ENCODE peak calls at places on chromosomes 2 and 18, in nine cellular contexts. I, W, N, K, H, R, Y, C and T are unnamed samples.

GRCh38 chr2:227388537-227389011 is 825 bp upstream of the SCYGR1 start:
- DNase-seq in H (no peak), K (no peak), R (no peak), C (no peak), W (no peak), I (peak), N (no peak), Y (no peak), T (no peak)

GRCh38 chr18:48781041-48781989 is 169.4 kb downstream of the SMAD7 start:
- DNase-seq in N (peak), I (no peak), W (peak), K (peak), C (peak), Y (peak), H (peak), R (peak), T (peak)

GRCh38 chr2:85551698-85552678 is 9.3 kb downstream of the GGCX start:
- DNase-seq in Y (peak), C (peak), I (peak), H (peak), K (peak), N (peak), R (peak), W (peak), T (peak)

GRCh38 chr2:229930656-229931055 is 8.4 kb downstream of the FBXO36 start:
- DNase-seq in Y (no peak), W (no peak), K (no peak), C (no peak), N (no peak), R (no peak), H (no peak), I (no peak), T (no peak)

GRCh38 chr2:239225921-239226561 is 174.8 kb downstream of the HDAC4 start:
- DNase-seq in H (peak), N (peak), C (no peak), Y (no peak), R (peak), K (no peak), I (no peak), W (no peak), T (no peak)

GRCh38 chr2:208501217-208501616 is 94.6 kb downstream of the PTH2R start:
- DNase-seq in K (peak), C (no peak), H (no peak), R (no peak), W (peak), Y (peak), I (no peak), N (no peak), T (no peak)

GRCh38 chr2:68721482-68722071 is 13.0 kb upstream of the ARHGAP25 start:
- DNase-seq in W (peak), I (no peak), K (no peak), H (no peak), R (no peak), Y (no peak), N (peak), C (no peak), T (peak)

GRCh38 chr2:134892282-134893054 is 26.2 kb upstream of the CCNT2 start:
- DNase-seq in W (no peak), Y (no peak), C (no peak), R (no peak), N (no peak), K (no peak), I (no peak), H (no peak), T (no peak)

GRCh38 chr2:95009009-95009760 is 16.3 kb upstream of the MAL start:
- DNase-seq in H (no peak), Y (no peak), C (no peak), I (no peak), N (no peak), W (no peak), R (no peak), K (no peak), T (no peak)

GRCh38 chr2:2840681-2841300 is 509.7 kb upstream of the MYT1L start:
- DNase-seq in K (no peak), W (no peak), N (peak), H (no peak), R (no peak), Y (no peak), I (no peak), C (no peak), T (no peak)

GRCh38 chr2:79530443-79530842 is 17.6 kb downstream of the CTNNA2 start:
- DNase-seq in R (no peak), K (no peak), N (no peak), H (no peak), Y (peak), C (no peak), I (peak), W (no peak), T (no peak)

GRCh38 chr2:223057545-223057944 is 5.6 kb downstream of the KCNE4 start:
- DNase-seq in I (no peak), H (no peak), N (no peak), C (no peak), Y (no peak), R (no peak), W (no peak), K (no peak), T (no peak)

GRCh38 chr2:98912221-98912851 is 23.7 kb downstream of the CRACDL start:
- DNase-seq in Y (no peak), N (peak), H (peak), I (peak), W (no peak), C (no peak), R (peak), K (no peak), T (no peak)

GRCh38 chr2:15728247-15728721 is 136.6 kb downstream of the DDX1 start:
- DNase-seq in N (peak), Y (no peak), C (no peak), H (no peak), R (no peak), I (no peak), W (no peak), K (no peak), T (no peak)

GRCh38 chr2:238754259-238754658 is 93.6 kb upstream of the TWIST2 start:
- DNase-seq in I (peak), Y (no peak), N (no peak), K (peak), C (no peak), R (no peak), W (no peak), H (no peak), T (peak)

GRCh38 chr2:200966770-200967169 is 3.3 kb upstream of the ORC2 start:
- DNase-seq in Y (no peak), H (no peak), R (no peak), I (peak), K (peak), C (no peak), W (no peak), N (no peak), T (no peak)

GRCh38 chr2:177244244-177244771 is 20.2 kb downstream of the NFE2L2 start:
- DNase-seq in I (no peak), N (no peak), Y (no peak), R (no peak), W (no peak), H (no peak), K (no peak), C (no peak), T (no peak)

GRCh38 chr2:37795938-37796337 is 124.5 kb upstream of the CDC42EP3 start:
- DNase-seq in N (no peak), R (no peak), W (no peak), K (no peak), H (no peak), C (no peak), Y (no peak), I (no peak), T (no peak)

GRCh38 chr18:36186461-36187137 is 698 bp upstream of the MOCOS start:
- DNase-seq in K (peak), Y (peak), I (peak), N (peak), H (no peak), C (no peak), W (peak), R (peak), T (peak)

GRCh38 chr18:25313274-25313673 is 38.7 kb downstream of the ZNF521 start:
- DNase-seq in K (no peak), C (no peak), Y (no peak), R (no peak), W (no peak), H (no peak), I (no peak), N (no peak), T (no peak)

GRCh38 chr2:162327134-162327769 is 8.8 kb upstream of the IFIH1 start:
- DNase-seq in I (no peak), H (no peak), C (no peak), Y (no peak), N (no peak), W (no peak), K (peak), R (no peak), T (no peak)

GRCh38 chr18:2857491-2858063 is 10.8 kb downstream of the EMILIN2 start:
- DNase-seq in N (peak), W (peak), H (peak), I (no peak), C (peak), Y (no peak), K (no peak), R (peak), T (peak)

GRCh38 chr2:27724905-27725693 is 46.4 kb upstream of the MRPL33 start:
- DNase-seq in H (no peak), Y (peak), W (no peak), R (peak), N (no peak), I (peak), C (no peak), K (no peak), T (no peak)

GRCh38 chr18:13889661-13890060 is 25.7 kb downstream of the MC2R start:
- DNase-seq in C (no peak), R (no peak), H (no peak), K (no peak), W (no peak), I (peak), Y (peak), N (no peak), T (no peak)

GRCh38 chr18:23032030-23032582 is 99.0 kb downstream of the RBBP8 start:
- DNase-seq in R (no peak), Y (no peak), K (no peak), C (no peak), I (no peak), H (no peak), W (no peak), N (no peak), T (no peak)

GRCh38 chr18:75161629-75162028 is 47.3 kb downstream of the PTGR3 start:
- DNase-seq in W (peak), H (no peak), C (no peak), I (peak), K (peak), Y (peak), N (peak), R (no peak), T (no peak)

GRCh38 chr2:202088777-202089176 is 15.7 kb downstream of the KIAA2012 start:
- DNase-seq in C (no peak), K (no peak), I (no peak), R (no peak), H (no peak), W (no peak), N (no peak), Y (no peak), T (no peak)

GRCh38 chr2:132608222-132608795 is 61.7 kb downstream of the LYPD1 start:
- DNase-seq in K (no peak), Y (no peak), I (no peak), C (no peak), R (no peak), N (no peak), W (no peak), H (no peak), T (no peak)

DNA sequence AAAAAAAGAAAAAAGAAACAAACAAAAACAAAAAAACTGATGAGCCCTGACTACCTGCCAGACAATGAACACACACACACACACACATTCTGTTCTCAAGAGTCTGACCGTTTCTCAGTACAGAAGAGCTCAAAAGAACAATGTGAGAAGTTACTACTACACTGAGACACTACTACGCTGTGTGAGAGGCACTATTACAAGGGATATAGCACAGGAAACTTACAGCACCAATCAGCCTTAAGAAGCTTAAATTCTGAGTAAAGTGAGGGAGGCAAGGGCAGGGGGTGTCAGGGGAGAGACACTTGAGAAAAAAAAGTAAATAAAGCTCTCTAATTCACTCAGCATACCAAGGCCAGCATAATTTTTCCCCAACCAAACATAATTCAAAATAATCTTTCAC is 32.5 kb downstream of the WDR33 start:
- DNase-seq in Y (no peak), C (no peak), H (no peak), K (no peak), I (no peak), N (no peak), W (no peak), R (no peak), T (no peak)
- TF ChIP-seq EP300 in Y (no peak), C (no peak), H (no peak), K (no peak), I (no peak), N (no peak), W (no peak), R (no peak), T (no peak)

GRCh38 chr18:4603955-4604354 is 148.8 kb upstream of the DLGAP1 start:
- DNase-seq in K (no peak), N (no peak), H (no peak), W (no peak), R (no peak), I (no peak), C (no peak), Y (no peak), T (no peak)
- TF ChIP-seq EP300 in K (no peak), N (no peak), H (no peak), W (no peak), R (no peak), I (no peak), C (no peak), Y (no peak), T (no peak)

GRCh38 chr2:121099329-121100318 is 185.4 kb downstream of the TFCP2L1 start:
- DNase-seq in W (peak), I (peak), K (no peak), H (peak), N (peak), C (no peak), R (no peak), Y (no peak), T (no peak)
- TF ChIP-seq EP300 in W (no peak), I (no peak), K (no peak), H (no peak), N (no peak), C (no peak), R (no peak), Y (no peak), T (no peak)

DNA sequence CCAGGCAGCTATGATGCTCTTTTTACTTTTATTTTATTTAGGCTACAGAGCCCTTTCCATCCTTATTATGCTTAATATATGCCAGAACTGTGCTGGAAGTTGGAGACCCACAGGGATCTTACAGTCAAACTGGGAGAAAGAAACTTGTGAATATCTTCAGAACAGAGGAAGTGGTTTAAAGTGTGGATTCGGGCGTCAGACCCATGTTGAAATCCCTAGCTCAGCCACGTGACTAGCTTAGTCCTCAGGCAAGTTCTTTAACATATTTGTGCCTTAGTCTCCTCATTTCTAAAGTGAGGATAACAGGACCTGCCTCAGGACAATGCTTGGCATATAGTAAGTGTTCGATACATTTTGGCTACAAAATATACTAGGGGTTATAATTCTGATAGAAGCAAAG is 59.1 kb downstream of the MAP3K20 start:
- DNase-seq in W (no peak), I (no peak), Y (no peak), N (no peak), R (no peak), C (no peak), H (no peak), K (no peak), T (no peak)
- TF ChIP-seq EP300 in W (no peak), I (no peak), Y (no peak), N (no peak), R (no peak), C (peak), H (no peak), K (no peak), T (no peak)

GRCh38 chr18:45962866-45963265 is 4.3 kb downstream of the EPG5 start:
- DNase-seq in I (no peak), W (no peak), K (no peak), C (no peak), N (no peak), Y (no peak), H (no peak), R (no peak), T (no peak)
- TF ChIP-seq EP300 in I (no peak), W (no peak), K (no peak), C (no peak), N (no peak), Y (no peak), H (no peak), R (no peak), T (no peak)

GRCh38 chr2:64766841-64767669 is 113.3 kb upstream of the SERTAD2 start:
- DNase-seq in H (no peak), W (no peak), I (no peak), C (no peak), K (peak), N (no peak), R (no peak), Y (no peak), T (no peak)
- TF ChIP-seq EP300 in H (no peak), W (no peak), I (no peak), C (no peak), K (no peak), N (no peak), R (no peak), Y (no peak), T (no peak)

GRCh38 chr2:116988303-116988702 is 826.2 kb upstream of the DDX18 start:
- DNase-seq in C (no peak), I (no peak), K (no peak), N (no peak), W (no peak), R (no peak), H (no peak), Y (no peak), T (no peak)
- TF ChIP-seq EP300 in C (no peak), I (no peak), K (no peak), N (no peak), W (no peak), R (no peak), H (no peak), Y (no peak), T (no peak)

GRCh38 chr2:157827377-157827776 is 48.8 kb downstream of the ACVR1 start:
- DNase-seq in Y (no peak), W (no peak), R (no peak), H (no peak), C (no peak), N (no peak), K (no peak), I (no peak), T (no peak)

GRCh38 chr2:157835425-157835824 is 40.7 kb downstream of the ACVR1 start:
- DNase-seq in I (no peak), C (no peak), H (no peak), N (no peak), K (no peak), R (no peak), W (no peak), Y (no peak), T (no peak)

GRCh38 chr2:157831573-157832315 is 44.4 kb downstream of the ACVR1 start:
- DNase-seq in C (no peak), K (no peak), I (no peak), R (no peak), W (no peak), N (no peak), Y (no peak), H (no peak), T (peak)

GRCh38 chr2:157833721-157834120 is 42.4 kb downstream of the ACVR1 start:
- DNase-seq in Y (no peak), H (no peak), I (no peak), W (no peak), N (no peak), R (no peak), K (no peak), C (no peak), T (no peak)

DNA sequence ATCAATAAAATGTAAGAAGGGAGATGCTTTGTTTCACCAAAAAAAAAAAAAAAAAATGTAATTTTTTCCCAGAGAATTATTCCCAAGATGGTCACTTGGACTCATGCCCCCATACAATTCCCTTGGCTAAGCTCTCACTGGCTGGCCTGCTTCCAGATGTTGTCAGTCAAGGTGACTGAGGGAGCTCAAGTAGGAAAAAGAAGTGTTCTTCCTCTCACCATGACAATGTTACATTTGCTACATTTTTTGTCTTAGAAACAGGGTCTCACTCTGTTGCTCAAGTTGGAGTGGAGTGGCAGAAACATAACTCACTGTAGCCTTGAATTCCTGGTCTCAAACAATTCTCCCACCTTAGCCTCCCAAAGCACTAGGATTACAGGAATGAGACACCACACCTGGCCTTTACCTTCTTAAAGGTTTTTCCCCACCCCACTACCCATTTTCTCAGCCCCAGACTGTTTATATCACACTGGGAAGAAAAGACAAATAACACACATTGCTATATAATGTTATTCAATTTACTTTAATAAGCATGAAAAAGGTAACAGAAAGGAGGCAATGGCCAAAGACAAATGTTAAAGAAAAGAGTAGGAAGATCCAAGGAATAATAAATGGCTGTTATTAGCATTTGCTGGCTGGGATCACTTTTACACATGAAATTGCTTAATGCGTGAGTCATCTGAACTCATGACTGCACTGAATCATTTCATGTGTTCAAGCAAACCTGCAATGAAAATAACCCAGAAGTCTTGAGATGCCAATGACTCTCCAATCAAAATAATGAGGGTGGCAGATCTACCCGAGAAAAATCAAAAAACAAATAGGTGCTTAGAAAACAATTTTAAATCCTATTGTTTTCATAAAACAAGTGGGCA is 45.2 kb downstream of the ACVR1 start:
- DNase-seq in W (no peak), K (no peak), H (no peak), C (no peak), I (peak), N (no peak), R (no peak), Y (peak), T (peak)
- TF ChIP-seq EP300 in W (no peak), K (no peak), H (peak), C (peak), I (peak), N (no peak), R (peak), Y (no peak), T (no peak)

DNA sequence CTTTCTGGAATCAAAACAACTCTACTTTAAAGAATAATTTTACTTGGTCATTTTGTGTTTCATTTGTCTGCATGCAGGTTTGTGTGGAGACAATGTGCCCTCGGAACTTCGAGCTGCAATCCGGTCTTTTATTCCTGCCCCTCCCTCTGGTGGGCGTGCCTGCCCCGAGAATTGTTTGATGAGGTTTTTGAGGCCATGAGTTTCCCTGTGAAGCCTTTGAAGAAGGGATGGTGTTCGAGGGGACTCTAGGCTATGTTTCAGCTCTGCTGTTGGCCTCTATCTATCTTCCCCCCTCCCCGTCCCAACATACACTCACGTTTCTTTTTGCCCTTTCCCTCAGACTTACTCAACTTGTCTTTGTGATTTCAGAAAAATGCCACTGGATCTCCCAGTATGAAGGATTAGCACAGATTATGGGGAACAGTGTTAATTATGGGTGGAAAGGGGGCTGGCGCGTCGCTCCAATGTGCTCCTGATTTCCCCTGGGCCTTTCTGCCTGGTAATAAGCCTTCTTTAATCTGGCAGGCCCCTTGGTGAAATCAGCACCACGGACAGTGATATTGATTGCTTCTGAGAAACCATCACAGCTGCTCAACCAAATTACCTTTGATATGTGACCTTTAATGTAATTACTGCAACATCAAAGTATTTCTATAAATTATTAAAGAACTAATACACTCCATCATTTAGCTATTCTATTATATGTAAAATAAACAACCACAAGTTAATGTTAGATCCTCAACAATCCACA is 82.2 kb downstream of the CELF4 start:
- DNase-seq in Y (no peak), R (no peak), W (no peak), N (no peak), I (peak), H (no peak), K (no peak), C (no peak), T (no peak)
- TF ChIP-seq EP300 in Y (no peak), R (no peak), W (no peak), N (no peak), I (no peak), H (no peak), K (no peak), C (no peak), T (no peak)